ENCODE peak calls at places on chromosomes 6 and 20, in five cellular contexts. Q is transverse colon, S is H9, R is upper lobe of right lung, O is small intestine. I is an unnamed sample. For H3K27me3 and H3K4me1, the result is how much of the 10 kb centered on the place peaks cover.

GRCh38 chr6:45522486-45522885 is 144.8 kb upstream of the SUPT3H start:
- DNase-seq in Q (no peak), S (no peak), R (no peak), O (no peak), I (no peak)

GRCh38 chr6:139007428-139007827 is 19.4 kb upstream of the REPS1 start:
- DNase-seq in Q (no peak), S (no peak), R (no peak), O (no peak), I (no peak)

GRCh38 chr6:100433726-100434435 is 30.8 kb downstream of the SIM1 start:
- DNase-seq in Q (no peak), S (no peak), R (no peak), O (no peak), I (no peak)

GRCh38 chr20:1619861-1620444 is at the start of gene SIRPB1:
- DNase-seq in Q (no peak), S (no peak), R (peak), O (peak), I (no peak)

GRCh38 chr6:155093430-155093829 is 98.3 kb downstream of the TIAM2 start:
- DNase-seq in Q (no peak), S (no peak), R (no peak), O (peak), I (no peak)

GRCh38 chr6:77455271-77455670 is 8.0 kb downstream of the HTR1B start:
- DNase-seq in Q (no peak), S (no peak), R (no peak), O (no peak), I (no peak)

GRCh38 chr6:86407128-86407527 is 530.2 kb upstream of the HTR1E start:
- DNase-seq in Q (no peak), S (no peak), R (no peak), O (no peak), I (no peak)

GRCh38 chr20:23326774-23327173 is 23.8 kb upstream of the NXT1 start:
- DNase-seq in Q (no peak), S (no peak), R (peak), O (no peak), I (no peak)

GRCh38 chr6:146891615-146892265 is 293.0 kb downstream of the ADGB start:
- DNase-seq in Q (no peak), S (no peak), R (no peak), O (no peak), I (no peak)

GRCh38 chr6:87944541-87944954 is 103.1 kb upstream of the SPACA1 start:
- DNase-seq in Q (peak), S (peak), R (peak), O (peak), I (peak)

GRCh38 chr6:120675886-120676285 is 658.4 kb downstream of the TBC1D32 start:
- DNase-seq in Q (no peak), S (no peak), R (no peak), O (no peak), I (no peak)

GRCh38 chr6:48817714-48818113 is 645.3 kb downstream of the MMUT start:
- DNase-seq in Q (no peak), S (no peak), R (no peak), O (no peak), I (no peak)

GRCh38 chr6:938271-939046 is 245.5 kb upstream of the EXOC2 start:
- DNase-seq in Q (no peak), S (peak), R (no peak), O (no peak), I (no peak)

GRCh38 chr6:116406678-116407345 is 36.1 kb downstream of the DSE start:
- DNase-seq in Q (no peak), S (no peak), R (no peak), O (no peak), I (no peak)

GRCh38 chr6:140043357-140043756 is 668.9 kb upstream of the CITED2 start:
- DNase-seq in Q (no peak), S (no peak), R (no peak), O (peak), I (no peak)

GRCh38 chr6:132300323-132300949 is 100.8 kb downstream of the MOXD1 start:
- DNase-seq in Q (peak), S (peak), R (no peak), O (peak), I (no peak)

GRCh38 chr6:35213824-35214756 is at the start of gene SCUBE3:
- DNase-seq in Q (no peak), S (peak), R (peak), O (peak), I (peak)

GRCh38 chr6:11224252-11224965 is 8.1 kb downstream of the NEDD9 start:
- DNase-seq in Q (no peak), S (no peak), R (no peak), O (peak), I (no peak)

GRCh38 chr6:46129301-46129633 is 522 bp upstream of the ENPP4 start:
- DNase-seq in Q (no peak), S (no peak), R (no peak), O (no peak), I (no peak)

GRCh38 chr6:162934844-162935243 is 207.1 kb downstream of the PACRG start:
- DNase-seq in Q (no peak), S (no peak), R (no peak), O (no peak), I (no peak)

GRCh38 chr6:137342607-137343186 is 123.5 kb upstream of the IFNGR1 start:
- DNase-seq in Q (no peak), S (no peak), R (no peak), O (peak), I (no peak)

GRCh38 chr6:6629416-6629815 is 40.9 kb downstream of the LY86 start:
- DNase-seq in Q (no peak), S (no peak), R (no peak), O (no peak), I (no peak)

GRCh38 chr6:42007286-42007685 is 43.0 kb upstream of the TAF8 start:
- DNase-seq in Q (no peak), S (no peak), R (no peak), O (peak), I (no peak)

GRCh38 chr20:62647521-62648317 is 5.4 kb downstream of the SLCO4A1 start:
- DNase-seq in Q (no peak), S (no peak), R (no peak), O (no peak), I (no peak)

GRCh38 chr20:41003143-41003932 is 25.3 kb upstream of the TOP1 start:
- DNase-seq in Q (peak), S (peak), R (peak), O (peak), I (peak)

GRCh38 chr6:17212541-17213371 is 68.4 kb upstream of the RBM24 start:
- DNase-seq in Q (no peak), S (no peak), R (no peak), O (no peak), I (no peak)

GRCh38 chr6:132933085-132933484 is 118.7 kb downstream of the RPS12 start:
- DNase-seq in Q (no peak), S (no peak), R (no peak), O (no peak), I (no peak)

GRCh38 chr6:40973304-40973703 is 65.7 kb downstream of the UNC5CL start:
- DNase-seq in Q (no peak), S (no peak), R (no peak), O (no peak), I (no peak)

GRCh38 chr20:10730629-10731183 is 56.9 kb upstream of the JAG1 start:
- DNase-seq in Q (no peak), S (no peak), R (no peak), O (no peak), I (no peak)

GRCh38 chr6:66897576-66897975 is 1190.5 kb upstream of the EYS start:
- DNase-seq in Q (no peak), S (no peak), R (no peak), O (no peak), I (no peak)

GRCh38 chr20:44702776-44703175 is 12.4 kb upstream of the CCN5 start:
- DNase-seq in Q (peak), S (no peak), R (peak), O (no peak), I (peak)

GRCh38 chr6:20096506-20096905 is 115.8 kb downstream of the MBOAT1 start:
- DNase-seq in Q (no peak), S (no peak), R (no peak), O (no peak), I (no peak)

GRCh38 chr6:121285041-121285440 is 49.2 kb downstream of the TBC1D32 start:
- DNase-seq in Q (no peak), S (no peak), R (no peak), O (peak), I (no peak)

GRCh38 chr6:126210398-126211075 is 129.4 kb upstream of the CENPW start:
- DNase-seq in Q (no peak), S (no peak), R (no peak), O (no peak), I (no peak)

GRCh38 chr20:17854307-17854903 is 114.2 kb downstream of the SNX5 start:
- DNase-seq in Q (peak), S (peak), R (peak), O (peak), I (no peak)

GRCh38 chr20:57785720-57786119 is 75.9 kb upstream of the PMEPA1 start:
- DNase-seq in Q (no peak), S (peak), R (no peak), O (no peak), I (peak)

GRCh38 chr6:157099912-157100593 is 223.3 kb downstream of the TMEM242 start:
- DNase-seq in Q (no peak), S (no peak), R (no peak), O (peak), I (no peak)

GRCh38 chr6:101683884-101684283 is 290.4 kb downstream of the GRIK2 start:
- DNase-seq in Q (no peak), S (no peak), R (no peak), O (no peak), I (no peak)

GRCh38 chr20:38372830-38373229 is 26.5 kb downstream of the LBP start:
- DNase-seq in Q (no peak), S (no peak), R (no peak), O (no peak), I (no peak)

GRCh38 chr20:38373898-38374297 is 27.6 kb downstream of the LBP start:
- DNase-seq in Q (no peak), S (no peak), R (no peak), O (no peak), I (no peak)

GRCh38 chr20:38369387-38369786 is 23.1 kb downstream of the LBP start:
- DNase-seq in Q (no peak), S (no peak), R (no peak), O (peak), I (no peak)

GRCh38 chr20:38377039-38377715 is 30.9 kb downstream of the LBP start:
- DNase-seq in Q (no peak), S (no peak), R (no peak), O (peak), I (no peak)

DNA sequence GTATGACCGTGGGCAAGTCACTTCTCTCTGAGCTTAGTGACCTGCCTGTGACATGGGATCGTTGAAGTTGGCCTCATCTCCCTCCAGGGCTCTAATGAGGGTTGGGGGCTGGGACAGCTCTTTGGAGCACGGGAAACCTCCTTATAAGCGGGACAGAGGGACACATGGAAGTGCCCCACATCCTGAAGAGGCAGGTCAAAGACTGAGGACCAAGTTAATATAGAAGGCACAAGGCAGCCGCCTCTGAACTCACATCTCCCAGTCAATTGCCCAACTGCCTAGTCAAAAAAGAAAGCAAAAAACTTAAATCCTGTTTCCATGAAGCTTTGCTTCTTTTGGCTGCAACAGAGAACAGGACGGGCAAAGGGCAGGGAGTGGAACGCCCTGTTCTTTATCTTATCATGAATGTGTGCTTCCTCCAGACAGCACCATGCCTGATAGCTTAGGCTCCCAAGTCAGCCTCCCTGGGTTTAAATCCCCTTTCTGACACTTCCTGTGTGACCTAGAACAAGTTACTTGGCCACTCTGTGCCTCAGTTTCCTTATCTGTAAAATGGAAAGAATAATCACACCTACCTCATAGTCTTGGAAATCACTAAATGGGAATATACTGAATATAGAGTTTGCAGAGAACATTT is 27.1 kb downstream of the LBP start:
- DNase-seq in Q (no peak), S (no peak), R (no peak), O (peak), I (no peak)
- H3K27ac ChIP-seq in Q (no peak), S (no peak), R (no peak), O (peak), I (no peak)

DNA sequence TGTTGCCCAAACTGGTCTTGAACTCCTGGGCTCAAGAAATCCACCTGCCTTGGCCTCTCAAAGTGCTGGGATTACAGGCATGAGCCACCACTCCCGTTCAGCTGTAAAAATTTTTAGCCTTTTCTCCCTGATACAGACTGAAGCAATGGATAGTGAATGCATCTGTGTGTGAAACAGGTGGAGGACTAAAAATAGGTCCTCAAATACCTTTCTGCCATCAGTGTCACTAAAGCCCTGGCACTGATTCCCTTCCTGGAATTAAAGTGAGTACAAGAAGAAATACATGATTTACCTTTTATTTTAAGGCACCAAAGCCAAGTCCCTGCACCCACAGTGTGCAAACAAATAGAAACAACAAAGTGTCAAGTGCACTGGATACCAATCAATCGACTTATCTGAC is 25.1 kb downstream of the TULP4 start:
- DNase-seq in Q (no peak), S (no peak), R (no peak), O (no peak), I (no peak)
- H3K27me3 ChIP-seq in Q (under half), S (under half), R (under half), O (under half), I (under half)

GRCh38 chr6:158707826-158708225 is 58.0 kb downstream of the SYTL3 start:
- DNase-seq in Q (peak), S (no peak), R (no peak), O (peak), I (no peak)

GRCh38 chr6:158706369-158706982 is 56.6 kb downstream of the SYTL3 start:
- DNase-seq in Q (peak), S (peak), R (peak), O (peak), I (peak)

GRCh38 chr6:158703840-158704822 is 54.3 kb downstream of the SYTL3 start:
- DNase-seq in Q (peak), S (peak), R (peak), O (peak), I (peak)

GRCh38 chr6:158707120-158707519 is 57.3 kb downstream of the SYTL3 start:
- DNase-seq in Q (peak), S (peak), R (peak), O (peak), I (no peak)

GRCh38 chr6:158705386-158706126 is 55.7 kb downstream of the SYTL3 start:
- DNase-seq in Q (no peak), S (no peak), R (no peak), O (no peak), I (no peak)
- H3K4me1 ChIP-seq in Q (under half), S (under half), R (under half), O (under half), I (under half)

DNA sequence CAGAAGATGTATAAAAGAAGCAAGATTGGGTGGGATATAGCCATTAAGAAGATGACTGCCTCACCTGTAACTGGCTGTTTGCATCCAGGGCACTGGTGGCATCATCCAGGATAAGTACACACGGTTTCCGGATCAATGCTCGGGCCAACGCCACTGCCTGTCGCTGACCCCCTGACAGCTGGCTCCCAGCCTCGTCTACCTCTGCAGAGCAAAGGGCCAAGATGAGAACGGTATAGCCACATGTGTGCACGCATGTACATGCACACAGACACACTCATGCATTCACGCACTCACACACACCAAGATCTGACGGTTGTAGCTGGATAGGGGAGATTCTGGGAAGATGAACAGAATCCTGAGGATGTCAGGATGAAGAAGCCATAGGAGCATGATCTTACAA is 3.2 kb upstream of the PSMB8 start:
- DNase-seq in Q (no peak), S (no peak), R (no peak), O (no peak), I (no peak)
- H3K27ac ChIP-seq in Q (peak), S (no peak), R (no peak), O (no peak), I (no peak)

GRCh38 chr6:105388392-105388791 is 14.5 kb downstream of the PREP start:
- DNase-seq in Q (no peak), S (no peak), R (no peak), O (no peak), I (no peak)

GRCh38 chr6:105391705-105392104 is 11.2 kb downstream of the PREP start:
- DNase-seq in Q (no peak), S (no peak), R (no peak), O (no peak), I (no peak)

GRCh38 chr6:105384004-105384403 is 18.9 kb downstream of the PREP start:
- DNase-seq in Q (peak), S (no peak), R (no peak), O (peak), I (no peak)

DNA sequence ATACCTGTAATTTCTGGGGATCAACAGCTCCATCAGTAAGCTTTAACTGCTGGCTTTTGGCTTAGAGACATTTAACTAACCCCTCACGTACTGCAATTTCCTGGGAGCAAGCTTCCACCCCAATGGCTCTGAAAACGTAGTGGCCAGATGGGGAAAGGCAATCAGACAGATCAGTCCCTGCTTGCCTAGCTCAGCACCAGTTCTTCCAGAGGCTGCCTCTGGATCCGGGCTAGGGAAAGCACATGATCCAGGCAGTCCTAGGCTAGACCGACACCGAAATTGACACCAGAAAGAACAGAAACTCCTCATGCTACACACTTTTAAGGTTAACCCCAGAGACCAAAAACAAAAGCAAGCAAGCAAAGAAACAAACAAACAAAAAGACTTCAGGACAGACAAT is 13.3 kb downstream of the PREP start:
- DNase-seq in Q (no peak), S (peak), R (no peak), O (no peak), I (no peak)
- H3K27me3 ChIP-seq in Q (under half), S (under half), R (under half), O (under half), I (under half)